ENCODE peak calls at places on chromosomes 5 and 9, in four cellular contexts. One of them, this sample, is unnamed.
A peak's percentile ranks its signal among the peaks of the same experiment; 100 is the strongest.

GRCh38 chr5:107466233-107466769 is 204.4 kb downstream of the EFNA5 start:
- DNase-seq in A549: peak; percentile 95
- DNase-seq in H1: no peak
- DNase-seq in HepG2: no peak
- DNase-seq in this sample: no peak

GRCh38 chr5:178469975-178470692 is 120.1 kb downstream of the COL23A1 start:
- DNase-seq in A549: no peak
- DNase-seq in HepG2: no peak
- DNase-seq in H1: no peak
- DNase-seq in this sample: no peak

GRCh38 chr9:109861499-109861898 is 81.5 kb downstream of the PALM2AKAP2 start:
- DNase-seq in A549: no peak
- DNase-seq in HepG2: no peak
- DNase-seq in H1: no peak
- DNase-seq in this sample: no peak

GRCh38 chr5:143228597-143229293 is 174.7 kb downstream of the NR3C1 start:
- DNase-seq in H1: no peak
- DNase-seq in HepG2: no peak
- DNase-seq in A549: no peak
- DNase-seq in this sample: no peak

GRCh38 chr5:160171656-160172055 is 52.4 kb upstream of the PWWP2A start:
- DNase-seq in A549: no peak
- DNase-seq in HepG2: no peak
- DNase-seq in H1: no peak
- DNase-seq in this sample: no peak

GRCh38 chr9:12859704-12860251 is 85.0 kb downstream of the LURAP1L start:
- DNase-seq in A549: peak; percentile 83
- DNase-seq in H1: no peak
- DNase-seq in HepG2: no peak
- DNase-seq in this sample: no peak

GRCh38 chr9:133691191-133691590 is 47.0 kb downstream of the SARDH start:
- DNase-seq in HepG2: no peak
- DNase-seq in A549: no peak
- DNase-seq in H1: no peak
- DNase-seq in this sample: no peak

GRCh38 chr5:176956756-176957155 is 49.8 kb downstream of the UIMC1 start:
- DNase-seq in H1: no peak
- DNase-seq in HepG2: no peak
- DNase-seq in A549: no peak
- DNase-seq in this sample: no peak

GRCh38 chr5:159552751-159553150 is 222.5 kb upstream of the IL12B start:
- DNase-seq in H1: no peak
- DNase-seq in HepG2: no peak
- DNase-seq in A549: no peak
- DNase-seq in this sample: no peak

GRCh38 chr5:112584781-112585180 is 152.9 kb upstream of the APC start:
- DNase-seq in A549: no peak
- DNase-seq in HepG2: no peak
- DNase-seq in H1: no peak
- DNase-seq in this sample: no peak

GRCh38 chr5:25295067-25295466 is 650.3 kb upstream of the CDH10 start:
- DNase-seq in A549: peak; percentile 13
- DNase-seq in HepG2: no peak
- DNase-seq in H1: no peak
- DNase-seq in this sample: no peak

GRCh38 chr9:89919171-89919681 is 314.4 kb downstream of the GADD45G start:
- DNase-seq in A549: peak; percentile 34
- DNase-seq in HepG2: peak; percentile 6
- DNase-seq in H1: peak; percentile 49
- DNase-seq in this sample: peak; percentile 3

GRCh38 chr9:31390352-31391025 is 994.0 kb upstream of the ACO1 start:
- DNase-seq in A549: no peak
- DNase-seq in HepG2: no peak
- DNase-seq in H1: no peak
- DNase-seq in this sample: no peak
- TF ChIP-seq RAD21 in A549: no peak
- TF ChIP-seq RAD21 in HepG2: no peak
- TF ChIP-seq RAD21 in H1: no peak
- TF ChIP-seq RAD21 in this sample: no peak

GRCh38 chr9:17761984-17762676 is 183.3 kb downstream of the SH3GL2 start:
- DNase-seq in H1: no peak
- DNase-seq in HepG2: no peak
- DNase-seq in A549: no peak
- DNase-seq in this sample: no peak
- TF ChIP-seq PHF8 in H1: no peak
- TF ChIP-seq PHF8 in HepG2: no peak
- TF ChIP-seq PHF8 in A549: no peak
- TF ChIP-seq PHF8 in this sample: no peak

GRCh38 chr5:74685979-74686631 is 1.1 kb downstream of the HEXB start:
- DNase-seq in HepG2: no peak
- DNase-seq in H1: no peak
- DNase-seq in A549: no peak
- DNase-seq in this sample: peak; percentile 27
- TF ChIP-seq RAD21 in HepG2: no peak
- TF ChIP-seq RAD21 in H1: no peak
- TF ChIP-seq RAD21 in A549: no peak
- TF ChIP-seq RAD21 in this sample: no peak

DNA sequence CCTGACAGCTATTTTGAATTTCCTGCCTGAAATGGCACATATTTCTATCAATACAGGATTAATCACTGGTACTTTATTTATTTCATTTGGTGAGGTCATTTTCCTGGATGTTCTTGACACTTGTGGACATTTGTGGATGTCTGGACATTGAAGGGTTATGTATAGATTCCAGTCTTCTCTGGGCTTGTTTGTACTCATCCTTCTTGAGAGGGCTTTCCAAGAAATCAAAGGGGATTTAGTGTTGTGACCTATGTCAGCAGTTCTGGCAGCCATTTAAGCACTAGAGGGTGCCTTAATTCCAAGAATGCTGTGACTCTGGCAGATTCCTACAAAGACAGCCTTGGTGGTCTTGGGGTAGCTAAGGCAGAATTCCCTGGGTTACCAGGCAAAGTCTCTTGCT is 259.7 kb downstream of the CSNK1G3 start:
- DNase-seq in A549: no peak
- DNase-seq in HepG2: no peak
- DNase-seq in H1: no peak
- DNase-seq in this sample: no peak
- TF ChIP-seq PHF8 in A549: no peak
- TF ChIP-seq PHF8 in HepG2: no peak
- TF ChIP-seq PHF8 in H1: no peak
- TF ChIP-seq PHF8 in this sample: no peak

GRCh38 chr5:64347308-64347707 is 158.5 kb upstream of the RGS7BP start:
- DNase-seq in A549: no peak
- DNase-seq in HepG2: no peak
- DNase-seq in H1: no peak
- DNase-seq in this sample: no peak
- TF ChIP-seq RAD21 in A549: no peak
- TF ChIP-seq RAD21 in HepG2: no peak
- TF ChIP-seq RAD21 in H1: peak; percentile 52
- TF ChIP-seq RAD21 in this sample: no peak

DNA sequence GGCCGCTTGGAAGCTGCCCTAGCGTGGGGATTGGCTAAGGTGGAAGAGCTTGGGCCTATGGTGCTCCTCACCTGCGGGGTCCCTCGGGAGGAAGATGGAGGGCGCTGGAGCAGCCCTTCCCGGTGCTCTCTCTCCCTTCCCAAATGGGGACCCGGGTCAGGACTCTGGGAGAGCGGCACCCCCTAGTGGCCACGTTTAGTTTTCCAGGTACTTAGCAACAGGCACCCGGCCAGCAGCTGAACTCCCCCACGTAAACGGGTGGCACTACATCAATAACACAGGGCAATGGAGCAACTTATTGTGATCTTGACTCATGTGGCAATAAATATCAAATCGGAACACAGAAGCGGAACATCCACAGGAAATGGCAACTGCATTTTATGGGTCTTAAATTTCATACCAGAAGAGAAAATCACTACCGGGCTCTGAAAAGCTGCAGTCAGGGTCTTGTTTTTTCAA is 316.6 kb downstream of the AGTPBP1 start:
- DNase-seq in A549: peak; percentile 62
- DNase-seq in H1: peak; percentile 74
- DNase-seq in HepG2: peak; percentile 27
- DNase-seq in this sample: peak; percentile 73
- TF ChIP-seq PHF8 in A549: no peak
- TF ChIP-seq PHF8 in H1: no peak
- TF ChIP-seq PHF8 in HepG2: no peak
- TF ChIP-seq PHF8 in this sample: no peak

DNA sequence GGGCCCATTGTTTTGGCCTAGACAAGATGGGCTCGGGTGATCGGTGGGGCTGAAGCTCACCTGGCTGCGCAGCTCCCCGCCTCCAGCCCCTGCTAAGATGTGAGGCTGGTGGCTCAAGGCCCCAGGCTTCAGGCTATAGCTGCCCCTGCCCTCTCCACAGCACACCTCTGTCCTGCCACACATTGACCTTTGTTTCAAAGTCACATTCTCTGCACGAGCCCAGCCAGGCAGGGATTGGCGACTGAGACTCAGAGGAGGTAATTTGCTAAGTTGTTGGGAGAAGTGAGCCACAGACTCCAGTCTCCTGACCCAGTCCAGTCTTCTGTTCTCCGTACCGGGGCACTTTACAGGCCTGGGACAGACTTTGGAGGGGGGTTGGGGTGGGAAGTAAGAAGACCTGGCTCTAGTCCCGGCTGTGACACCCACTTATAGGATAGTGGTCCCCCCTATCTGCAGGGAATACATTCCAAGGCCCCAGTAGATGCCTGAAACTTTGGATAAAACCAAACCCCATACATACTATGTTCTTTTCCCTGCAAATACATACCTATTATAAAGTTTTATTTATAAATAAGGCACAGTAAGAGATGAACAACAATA is 13.4 kb downstream of the PDGFRB start:
- DNase-seq in HepG2: peak; percentile 46
- DNase-seq in A549: no peak
- DNase-seq in H1: no peak
- DNase-seq in this sample: no peak
- TF ChIP-seq RAD21 in HepG2: no peak
- TF ChIP-seq RAD21 in A549: no peak
- TF ChIP-seq RAD21 in H1: no peak
- TF ChIP-seq RAD21 in this sample: no peak

DNA sequence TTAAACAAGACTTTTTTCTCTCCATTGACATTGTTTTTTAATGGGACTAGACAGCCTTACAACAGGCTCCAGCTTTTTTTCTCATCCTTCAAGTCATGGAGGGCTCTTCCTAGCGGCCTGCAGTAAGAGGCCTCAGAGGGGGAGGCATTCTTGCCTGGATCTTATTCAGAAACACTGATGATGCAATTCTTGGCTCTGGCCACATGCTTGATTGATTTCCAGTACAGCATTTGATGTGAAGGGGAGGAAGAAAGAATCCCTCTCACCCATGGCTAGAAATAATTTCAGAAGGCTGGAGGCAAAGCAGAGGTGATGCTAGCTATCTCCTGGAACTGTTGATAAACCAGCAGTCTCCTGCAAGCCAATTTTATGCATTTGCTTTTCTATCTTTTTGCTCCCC is 324.8 kb downstream of the PRELID2 start:
- DNase-seq in HepG2: no peak
- DNase-seq in A549: no peak
- DNase-seq in H1: no peak
- DNase-seq in this sample: no peak
- TF ChIP-seq PHF8 in HepG2: no peak
- TF ChIP-seq PHF8 in A549: no peak
- TF ChIP-seq PHF8 in H1: no peak
- TF ChIP-seq PHF8 in this sample: no peak

GRCh38 chr5:52665544-52665943 is 122.2 kb upstream of the ITGA1 start:
- DNase-seq in HepG2: no peak
- DNase-seq in H1: no peak
- DNase-seq in A549: no peak
- DNase-seq in this sample: no peak

GRCh38 chr5:52672459-52672858 is 115.3 kb upstream of the ITGA1 start:
- DNase-seq in H1: no peak
- DNase-seq in HepG2: no peak
- DNase-seq in A549: no peak
- DNase-seq in this sample: no peak

GRCh38 chr5:52673495-52673894 is 114.2 kb upstream of the ITGA1 start:
- DNase-seq in H1: no peak
- DNase-seq in A549: no peak
- DNase-seq in HepG2: no peak
- DNase-seq in this sample: no peak

GRCh38 chr5:52668139-52668538 is 119.6 kb upstream of the ITGA1 start:
- DNase-seq in HepG2: no peak
- DNase-seq in A549: no peak
- DNase-seq in H1: no peak
- DNase-seq in this sample: no peak

GRCh38 chr5:52668544-52669185 is 119.1 kb upstream of the ITGA1 start:
- DNase-seq in A549: peak; percentile 7
- DNase-seq in HepG2: no peak
- DNase-seq in H1: no peak
- DNase-seq in this sample: no peak
- TF ChIP-seq RAD21 in A549: no peak
- TF ChIP-seq RAD21 in HepG2: no peak
- TF ChIP-seq RAD21 in H1: no peak
- TF ChIP-seq RAD21 in this sample: no peak

DNA sequence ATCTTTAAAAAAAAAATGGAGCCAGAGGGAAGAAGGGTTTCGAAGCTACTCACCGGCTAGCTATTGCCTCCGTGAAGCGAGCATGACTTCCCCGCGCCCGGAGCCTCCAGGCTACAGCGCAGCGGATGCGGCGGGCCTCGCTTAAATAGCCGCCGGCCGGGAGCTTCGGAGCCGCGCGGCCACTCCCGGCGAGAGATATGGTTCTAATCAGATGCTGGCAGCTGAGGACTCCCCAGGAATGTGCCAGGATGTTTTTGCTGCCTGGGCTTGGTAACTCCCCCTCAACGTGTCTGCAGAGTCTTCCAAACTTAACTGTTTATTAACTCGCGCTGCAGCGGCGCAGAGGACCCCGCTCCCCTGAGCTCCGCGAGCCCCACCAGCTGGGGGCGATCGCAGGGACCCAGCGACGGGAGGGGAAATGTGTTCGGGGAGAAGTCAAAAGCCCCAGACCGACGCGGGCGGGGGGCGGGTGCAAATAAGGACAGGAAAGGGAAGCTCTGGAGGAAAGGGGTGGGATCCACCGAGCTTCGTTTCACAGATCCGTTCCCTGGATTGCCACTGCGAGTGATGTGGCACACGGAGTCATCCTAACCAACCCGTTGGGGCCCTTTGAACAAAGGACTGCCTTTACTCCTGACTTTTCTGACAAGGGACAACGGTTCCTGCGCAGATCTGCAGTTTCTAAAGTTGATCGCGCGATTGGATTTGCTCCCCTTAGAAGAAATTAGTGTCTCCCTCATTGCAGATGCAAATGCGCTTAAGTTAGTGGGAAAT is at the start of gene DAB2:
- DNase-seq in H1: peak; percentile 68
- DNase-seq in HepG2: peak; percentile 79
- DNase-seq in A549: peak; percentile 87
- DNase-seq in this sample: peak; percentile 78
- TF ChIP-seq PHF8 in H1: no peak
- TF ChIP-seq PHF8 in HepG2: peak; percentile 55
- TF ChIP-seq PHF8 in A549: no peak
- TF ChIP-seq PHF8 in this sample: peak; percentile 19